ENCODE peak calls at places on chromosomes 4 and X, in seven cellular contexts. B is CD4-positive, alpha-beta T cell; L is mammary epithelial cell; D is lung; H is tibial artery; J is fibroblast of lung; V is heart left ventricle. I is an unnamed sample.

GRCh38 chrX:69324851-69325250 is 159.6 kb upstream of the PJA1 start:
- DNase-seq in V (no peak), D (no peak), L (no peak), J (no peak), B (no peak), H (no peak), I (no peak)

GRCh38 chr4:7343950-7344349 is 90.8 kb downstream of the PSAPL1 start:
- DNase-seq in J (no peak), H (no peak), D (no peak), B (no peak), L (no peak), V (no peak), I (no peak)

GRCh38 chr4:140609548-140610425 is 41.0 kb upstream of the UCP1 start:
- DNase-seq in D (no peak), H (no peak), V (peak), J (peak), B (no peak), L (peak), I (no peak)

GRCh38 chrX:68942141-68942540 is 113.3 kb downstream of the EFNB1 start:
- DNase-seq in H (no peak), L (no peak), V (no peak), B (no peak), J (no peak), D (peak), I (no peak)

GRCh38 chrX:8183281-8183680 is 12.2 kb upstream of the VCX2 start:
- DNase-seq in J (no peak), B (no peak), V (no peak), H (no peak), L (no peak), D (no peak), I (no peak)

GRCh38 chr4:78661923-78662521 is 110.5 kb downstream of the ANXA3 start:
- DNase-seq in L (no peak), D (no peak), J (peak), B (no peak), H (no peak), V (no peak), I (no peak)

GRCh38 chrX:110173192-110174175 is 144.4 kb downstream of the AMMECR1 start:
- DNase-seq in L (peak), V (peak), D (no peak), H (no peak), J (peak), B (no peak), I (no peak)

GRCh38 chr4:15234585-15235126 is 193.2 kb upstream of the C1QTNF7 start:
- DNase-seq in L (peak), B (no peak), D (no peak), V (no peak), H (no peak), J (peak), I (no peak)

GRCh38 chrX:108275732-108276131 is 162.5 kb downstream of the COL4A6 start:
- DNase-seq in V (no peak), B (no peak), D (no peak), J (no peak), L (no peak), H (no peak), I (no peak)

GRCh38 chr4:38333219-38333618 is 330.8 kb upstream of the KLF3 start:
- DNase-seq in V (no peak), J (no peak), L (no peak), D (no peak), H (no peak), B (no peak), I (no peak)

GRCh38 chr4:6320663-6321062 is 51.0 kb downstream of the WFS1 start:
- DNase-seq in J (no peak), B (no peak), L (no peak), H (no peak), D (no peak), V (no peak), I (no peak)

GRCh38 chr4:17168571-17168970 is 270.1 kb upstream of the LDB2 start:
- DNase-seq in B (no peak), L (no peak), J (peak), H (no peak), V (no peak), D (no peak), I (no peak)

GRCh38 chrX:133325422-133325821 is 89.9 kb downstream of the GPC4 start:
- DNase-seq in B (no peak), H (no peak), J (no peak), V (no peak), D (no peak), L (no peak), I (no peak)

GRCh38 chr4:83252782-83253405 is 31.7 kb downstream of the COQ2 start:
- DNase-seq in D (peak), H (peak), J (peak), L (peak), B (peak), V (peak), I (peak)

GRCh38 chr4:168577624-168578023 is 80.8 kb downstream of the PALLD start:
- DNase-seq in H (no peak), J (no peak), D (no peak), V (peak), B (no peak), L (no peak), I (no peak)

GRCh38 chr4:150242820-150243458 is 164.7 kb downstream of the DCLK2 start:
- DNase-seq in D (no peak), V (peak), H (no peak), L (no peak), J (peak), B (no peak), I (peak)

GRCh38 chr4:119729815-119730643 is 101.4 kb upstream of the PDE5A start:
- DNase-seq in J (peak), V (peak), H (peak), B (no peak), D (no peak), L (peak), I (no peak)

GRCh38 chr4:120870279-120870673 is 52.2 kb downstream of the PRDM5 start:
- DNase-seq in H (no peak), D (no peak), J (no peak), L (no peak), B (no peak), V (no peak), I (no peak)

GRCh38 chr4:2313366-2313765 is 51.5 kb upstream of the MXD4 start:
- DNase-seq in V (no peak), D (no peak), J (no peak), L (no peak), H (no peak), B (no peak), I (no peak)

GRCh38 chr4:21638171-21638715 is 310.3 kb downstream of the KCNIP4 start:
- DNase-seq in B (no peak), L (no peak), V (no peak), H (no peak), D (no peak), J (no peak), I (no peak)

GRCh38 chr4:189021831-189022230 is 882.6 kb downstream of the TRIML1 start:
- DNase-seq in V (no peak), L (no peak), B (no peak), D (no peak), H (no peak), J (peak), I (no peak)

GRCh38 chrX:150763303-150763797 is 70.2 kb downstream of the MTMR1 start:
- DNase-seq in L (no peak), D (no peak), J (no peak), B (no peak), H (no peak), V (no peak), I (no peak)

GRCh38 chr4:8280876-8281440 is 11.4 kb downstream of the HTRA3 start:
- DNase-seq in H (no peak), D (no peak), L (no peak), J (no peak), V (peak), B (no peak), I (no peak)

GRCh38 chr4:15233626-15234025 is 194.2 kb upstream of the C1QTNF7 start:
- DNase-seq in H (no peak), B (no peak), V (no peak), D (no peak), J (no peak), L (no peak), I (peak)

GRCh38 chr4:121875663-121876062 is 5.4 kb upstream of the BBS7 start:
- DNase-seq in B (no peak), D (no peak), L (no peak), V (no peak), J (no peak), H (no peak), I (no peak)

GRCh38 chr4:121876070-121876469 is 5.8 kb upstream of the BBS7 start:
- DNase-seq in V (no peak), H (no peak), L (no peak), J (no peak), D (no peak), B (no peak), I (no peak)

GRCh38 chr4:121879135-121879534 is 8.9 kb upstream of the BBS7 start:
- DNase-seq in B (no peak), L (no peak), H (no peak), V (no peak), D (no peak), J (no peak), I (no peak)

GRCh38 chr4:121873604-121874003 is 3.3 kb upstream of the BBS7 start:
- DNase-seq in J (no peak), V (no peak), D (no peak), H (no peak), L (no peak), B (no peak), I (peak)

GRCh38 chr4:121876976-121877773 is 6.9 kb upstream of the BBS7 start:
- DNase-seq in D (no peak), B (no peak), V (no peak), J (no peak), H (no peak), L (no peak), I (no peak)
- TF ChIP-seq CTCF in D (no peak), B (no peak), V (no peak), J (no peak), H (no peak), L (no peak), I (no peak)

GRCh38 chr4:146343199-146343598 is 128.9 kb downstream of the REELD1 start:
- DNase-seq in D (no peak), V (no peak), J (no peak), H (no peak), L (no peak), B (no peak), I (peak)

GRCh38 chr4:146343776-146344175 is 129.4 kb downstream of the REELD1 start:
- DNase-seq in B (no peak), J (no peak), V (no peak), L (no peak), H (no peak), D (no peak), I (no peak)

GRCh38 chr4:146346276-146346675 is 131.9 kb downstream of the REELD1 start:
- DNase-seq in J (no peak), V (no peak), H (no peak), L (no peak), B (no peak), D (no peak), I (no peak)

GRCh38 chr4:146340798-146341197 is 126.5 kb downstream of the REELD1 start:
- DNase-seq in V (no peak), H (no peak), L (no peak), D (no peak), J (peak), B (no peak), I (no peak)

DNA sequence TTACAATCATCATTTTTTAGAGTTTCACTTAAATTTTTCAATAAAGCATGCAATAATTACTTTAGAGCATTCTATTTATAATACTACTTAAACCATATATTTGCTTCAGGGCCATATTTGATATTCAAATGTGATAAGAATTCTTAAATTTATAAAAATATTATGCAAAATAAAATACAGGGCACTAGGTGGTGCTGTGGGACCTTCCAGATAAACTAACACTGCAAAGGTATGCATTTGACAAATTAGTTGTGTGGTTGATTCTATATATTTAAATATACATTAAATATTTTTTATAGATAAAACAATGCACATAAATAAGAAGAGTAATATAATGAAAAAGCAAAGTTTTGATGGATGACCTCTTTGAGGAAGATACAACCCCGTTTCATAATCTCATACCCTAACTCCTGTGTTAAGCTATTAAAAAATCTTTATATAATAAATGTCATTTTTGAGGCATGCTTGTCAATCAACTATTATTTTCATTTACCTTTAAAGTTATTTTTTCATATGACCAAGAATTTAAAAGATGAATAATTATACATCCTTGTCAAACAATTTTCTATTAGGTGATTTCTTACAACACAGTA is 128.4 kb downstream of the REELD1 start:
- DNase-seq in J (peak), B (peak), L (no peak), H (no peak), V (no peak), D (no peak), I (peak)
- TF ChIP-seq CTCF in J (peak), B (peak), L (peak), H (peak), V (peak), D (peak), I (peak)

DNA sequence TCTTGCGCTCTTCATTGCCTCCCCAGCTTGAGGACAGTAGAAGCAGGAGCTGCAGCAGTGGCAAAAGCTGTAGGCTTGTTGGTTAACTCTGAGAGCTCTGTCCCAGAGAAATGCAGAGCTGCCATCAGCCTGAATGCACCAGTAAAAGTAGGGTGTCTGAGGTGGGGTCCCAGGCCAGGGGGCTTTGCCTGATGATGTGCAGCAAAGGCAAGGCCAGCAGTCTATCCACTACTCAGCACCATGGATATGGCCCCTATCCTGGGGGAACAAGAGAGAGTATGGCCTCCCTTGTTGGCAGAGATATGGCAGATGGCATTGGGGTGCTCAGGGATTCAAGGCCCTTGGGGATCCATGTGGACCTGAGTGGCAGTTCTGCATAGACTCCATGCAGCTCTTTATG is 180.2 kb downstream of the HMGN5 start:
- DNase-seq in J (no peak), V (no peak), H (no peak), L (no peak), D (no peak), B (no peak), I (no peak)
- TF ChIP-seq CTCF in J (no peak), V (no peak), H (no peak), L (no peak), D (no peak), B (no peak), I (no peak)

GRCh38 chrX:48806088-48806487 is 4.2 kb downstream of the HDAC6 start:
- DNase-seq in H (no peak), V (no peak), D (no peak), J (no peak), B (no peak), L (no peak), I (no peak)
- TF ChIP-seq CTCF in H (no peak), V (no peak), D (no peak), J (no peak), B (no peak), L (peak), I (no peak)

I was measured in activated CD8-positive, alpha-beta T cell treated with anti-CD3 and anti-CD28 coated beads for 36 hours.